ENCODE peak calls at places on chromosome 19, in nine cellular contexts. C is NCI-H774, D is globus pallidus, M is AG08396, B is choroid plexus epithelial cell, T is progenitor cell of endocrine pancreas, H is NCI-H1092, V is mammary epithelial cell, S is retina. X is an unnamed sample.

GRCh38 chr19:7109678-7110289 is 40.3 kb downstream of the ZNF557 start:
- DNase-seq in C (no peak), T (no peak), S (no peak), B (peak), D (no peak), M (peak), V (no peak), H (no peak), X (no peak)

GRCh38 chr19:15591796-15592195 is 23.2 kb upstream of the CYP4F8 start:
- DNase-seq in C (no peak), T (no peak), H (no peak), S (no peak), B (no peak), V (no peak), D (no peak), M (no peak), X (no peak)

GRCh38 chr19:1131718-1132552 is 28.1 kb downstream of the GPX4 start:
- DNase-seq in T (no peak), M (peak), S (peak), C (peak), V (peak), D (peak), B (peak), H (no peak), X (no peak)

GRCh38 chr19:56748443-56748842 is 76.9 kb upstream of the ZNF835 start:
- DNase-seq in T (no peak), B (peak), C (no peak), V (no peak), S (peak), H (no peak), M (no peak), D (peak), X (peak)

GRCh38 chr19:55173717-55174409 is 6.2 kb downstream of the SYT5 start:
- DNase-seq in S (peak), V (peak), C (peak), T (no peak), D (peak), H (no peak), B (peak), M (peak), X (peak)

GRCh38 chr19:31107096-31107495 is 242.1 kb downstream of the TSHZ3 start:
- DNase-seq in M (no peak), S (no peak), D (no peak), V (no peak), B (no peak), C (no peak), T (no peak), H (no peak), X (no peak)

GRCh38 chr19:16821081-16821480 is 8.1 kb upstream of the SIN3B start:
- DNase-seq in H (no peak), D (no peak), S (no peak), T (no peak), C (no peak), M (no peak), B (no peak), V (peak), X (no peak)

GRCh38 chr19:14333101-14333871 is 48.0 kb upstream of the ADGRE5 start:
- DNase-seq in M (peak), C (no peak), T (peak), S (peak), H (no peak), D (no peak), V (no peak), B (peak), X (no peak)

GRCh38 chr19:46715620-46716012 is 1.3 kb downstream of the PRKD2 start:
- DNase-seq in T (no peak), C (no peak), M (no peak), V (no peak), S (no peak), B (no peak), D (no peak), H (no peak), X (peak)

GRCh38 chr19:4742717-4743646 is 19.3 kb upstream of the DPP9 start:
- DNase-seq in C (peak), B (no peak), T (no peak), M (no peak), V (no peak), D (no peak), H (peak), S (peak), X (peak)

GRCh38 chr19:21835429-21835809 is 563 bp downstream of the ZNF43 start:
- DNase-seq in M (no peak), S (no peak), T (no peak), V (no peak), B (no peak), C (peak), H (no peak), D (no peak), X (peak)

GRCh38 chr19:41031926-41032325 is 40.8 kb downstream of the CYP2B6 start:
- DNase-seq in M (no peak), C (no peak), B (peak), V (peak), T (no peak), D (no peak), H (no peak), S (no peak), X (no peak)

GRCh38 chr19:17171874-17172273 is 43.3 kb upstream of the USE1 start:
- DNase-seq in T (no peak), V (no peak), H (no peak), B (no peak), M (no peak), S (no peak), D (no peak), C (no peak), X (no peak)

GRCh38 chr19:45474941-45475516 is 7.2 kb downstream of the FOSB start:
- DNase-seq in B (no peak), T (no peak), S (no peak), D (no peak), H (no peak), C (no peak), M (no peak), V (no peak), X (no peak)

X was measured in NCI-H2171 treated with DMSO at 0.1 percent for 48 hours.